ENCODE peak calls at places on chromosome 13, in nine cellular contexts. One of them, this sample, is unnamed.
A peak's percentile ranks its signal among the peaks of the same experiment; 100 is the strongest.

GRCh38 chr13:44051923-44052322 is 172.2 kb downstream of the LACC1 start:
- DNase-seq in HCT116: no peak
- DNase-seq in stimulated activated CD8-positive, alpha-beta memory T cell treated with anti-CD3 and anti-CD28 coated beads, Interleukin-7, amount 100 ng/mL, for 48 hours: no peak
- DNase-seq in BE2C: no peak
- DNase-seq in hypothalamus: no peak
- DNase-seq in D721Med: no peak
- DNase-seq in kidney glomerular epithelial cell: no peak
- DNase-seq in lung: no peak
- DNase-seq in head of caudate nucleus: no peak
- DNase-seq in this sample: peak; percentile 7

GRCh38 chr13:26446751-26447150 is 110.7 kb upstream of the WASF3 start:
- DNase-seq in D721Med: no peak
- DNase-seq in head of caudate nucleus: no peak
- DNase-seq in HCT116: no peak
- DNase-seq in lung: no peak
- DNase-seq in stimulated activated CD8-positive, alpha-beta memory T cell treated with anti-CD3 and anti-CD28 coated beads, Interleukin-7, amount 100 ng/mL, for 48 hours: no peak
- DNase-seq in kidney glomerular epithelial cell: no peak
- DNase-seq in BE2C: no peak
- DNase-seq in hypothalamus: no peak
- DNase-seq in this sample: no peak

GRCh38 chr13:45361596-45362206 is 20.7 kb upstream of the TPT1 start:
- DNase-seq in stimulated activated CD8-positive, alpha-beta memory T cell treated with anti-CD3 and anti-CD28 coated beads, Interleukin-7, amount 100 ng/mL, for 48 hours: no peak
- DNase-seq in hypothalamus: no peak
- DNase-seq in kidney glomerular epithelial cell: peak; percentile 34
- DNase-seq in head of caudate nucleus: no peak
- DNase-seq in lung: no peak
- DNase-seq in BE2C: no peak
- DNase-seq in D721Med: no peak
- DNase-seq in HCT116: peak; percentile 85
- DNase-seq in this sample: no peak

GRCh38 chr13:84032116-84032515 is 149.8 kb upstream of the SLITRK1 start:
- DNase-seq in D721Med: no peak
- DNase-seq in lung: no peak
- DNase-seq in BE2C: no peak
- DNase-seq in stimulated activated CD8-positive, alpha-beta memory T cell treated with anti-CD3 and anti-CD28 coated beads, Interleukin-7, amount 100 ng/mL, for 48 hours: no peak
- DNase-seq in kidney glomerular epithelial cell: no peak
- DNase-seq in head of caudate nucleus: no peak
- DNase-seq in hypothalamus: no peak
- DNase-seq in HCT116: no peak
- DNase-seq in this sample: no peak

GRCh38 chr13:113820813-113821651 is 42.8 kb downstream of the GAS6 start:
- DNase-seq in BE2C: peak; percentile 92
- DNase-seq in stimulated activated CD8-positive, alpha-beta memory T cell treated with anti-CD3 and anti-CD28 coated beads, Interleukin-7, amount 100 ng/mL, for 48 hours: no peak
- DNase-seq in head of caudate nucleus: peak; percentile 92
- DNase-seq in HCT116: no peak
- DNase-seq in hypothalamus: peak; percentile 39
- DNase-seq in D721Med: no peak
- DNase-seq in lung: peak; percentile 46
- DNase-seq in kidney glomerular epithelial cell: peak; percentile 92
- DNase-seq in this sample: no peak

GRCh38 chr13:52695856-52696255 is 43.2 kb downstream of the SUGT1 start:
- DNase-seq in kidney glomerular epithelial cell: no peak
- DNase-seq in head of caudate nucleus: no peak
- DNase-seq in hypothalamus: no peak
- DNase-seq in D721Med: no peak
- DNase-seq in BE2C: no peak
- DNase-seq in stimulated activated CD8-positive, alpha-beta memory T cell treated with anti-CD3 and anti-CD28 coated beads, Interleukin-7, amount 100 ng/mL, for 48 hours: peak; percentile 2
- DNase-seq in HCT116: no peak
- DNase-seq in lung: no peak
- DNase-seq in this sample: no peak

GRCh38 chr13:88196106-88196505 is 524.9 kb downstream of the SLITRK5 start:
- DNase-seq in head of caudate nucleus: no peak
- DNase-seq in lung: no peak
- DNase-seq in stimulated activated CD8-positive, alpha-beta memory T cell treated with anti-CD3 and anti-CD28 coated beads, Interleukin-7, amount 100 ng/mL, for 48 hours: no peak
- DNase-seq in D721Med: no peak
- DNase-seq in hypothalamus: no peak
- DNase-seq in HCT116: no peak
- DNase-seq in kidney glomerular epithelial cell: no peak
- DNase-seq in BE2C: peak; percentile 37
- DNase-seq in this sample: peak; percentile 55

GRCh38 chr13:94416454-94417080 is 62.9 kb downstream of the DCT start:
- DNase-seq in lung: no peak
- DNase-seq in kidney glomerular epithelial cell: no peak
- DNase-seq in D721Med: no peak
- DNase-seq in BE2C: peak; percentile 46
- DNase-seq in stimulated activated CD8-positive, alpha-beta memory T cell treated with anti-CD3 and anti-CD28 coated beads, Interleukin-7, amount 100 ng/mL, for 48 hours: no peak
- DNase-seq in head of caudate nucleus: no peak
- DNase-seq in hypothalamus: no peak
- DNase-seq in HCT116: peak; percentile 51
- DNase-seq in this sample: peak; percentile 60

GRCh38 chr13:40352807-40353562 is 313.5 kb downstream of the FOXO1 start:
- DNase-seq in lung: no peak
- DNase-seq in HCT116: no peak
- DNase-seq in stimulated activated CD8-positive, alpha-beta memory T cell treated with anti-CD3 and anti-CD28 coated beads, Interleukin-7, amount 100 ng/mL, for 48 hours: no peak
- DNase-seq in kidney glomerular epithelial cell: no peak
- DNase-seq in head of caudate nucleus: no peak
- DNase-seq in hypothalamus: no peak
- DNase-seq in D721Med: no peak
- DNase-seq in BE2C: no peak
- DNase-seq in this sample: no peak

GRCh38 chr13:111225184-111225583 is 95.3 kb upstream of the TEX29 start:
- DNase-seq in D721Med: no peak
- DNase-seq in kidney glomerular epithelial cell: no peak
- DNase-seq in head of caudate nucleus: no peak
- DNase-seq in hypothalamus: no peak
- DNase-seq in stimulated activated CD8-positive, alpha-beta memory T cell treated with anti-CD3 and anti-CD28 coated beads, Interleukin-7, amount 100 ng/mL, for 48 hours: no peak
- DNase-seq in lung: no peak
- DNase-seq in HCT116: no peak
- DNase-seq in BE2C: no peak
- DNase-seq in this sample: no peak

GRCh38 chr13:31431722-31432137 is 232.0 kb downstream of the B3GLCT start:
- DNase-seq in kidney glomerular epithelial cell: no peak
- DNase-seq in hypothalamus: no peak
- DNase-seq in D721Med: no peak
- DNase-seq in BE2C: peak; percentile 63
- DNase-seq in head of caudate nucleus: peak; percentile 37
- DNase-seq in stimulated activated CD8-positive, alpha-beta memory T cell treated with anti-CD3 and anti-CD28 coated beads, Interleukin-7, amount 100 ng/mL, for 48 hours: peak; percentile 13
- DNase-seq in HCT116: peak; percentile 22
- DNase-seq in lung: no peak
- DNase-seq in this sample: peak; percentile 70

GRCh38 chr13:47216176-47216822 is 319.4 kb upstream of the HTR2A start:
- DNase-seq in stimulated activated CD8-positive, alpha-beta memory T cell treated with anti-CD3 and anti-CD28 coated beads, Interleukin-7, amount 100 ng/mL, for 48 hours: no peak
- DNase-seq in head of caudate nucleus: no peak
- DNase-seq in kidney glomerular epithelial cell: peak; percentile 19
- DNase-seq in D721Med: no peak
- DNase-seq in BE2C: no peak
- DNase-seq in lung: no peak
- DNase-seq in hypothalamus: no peak
- DNase-seq in HCT116: no peak
- DNase-seq in this sample: no peak

GRCh38 chr13:75836441-75836840 is 200.3 kb downstream of the LMO7 start:
- DNase-seq in stimulated activated CD8-positive, alpha-beta memory T cell treated with anti-CD3 and anti-CD28 coated beads, Interleukin-7, amount 100 ng/mL, for 48 hours: no peak
- DNase-seq in head of caudate nucleus: no peak
- DNase-seq in HCT116: no peak
- DNase-seq in hypothalamus: no peak
- DNase-seq in lung: peak; percentile 73
- DNase-seq in D721Med: no peak
- DNase-seq in BE2C: no peak
- DNase-seq in kidney glomerular epithelial cell: no peak
- DNase-seq in this sample: no peak

GRCh38 chr13:49802410-49802809 is 9.9 kb upstream of the KPNA3 start:
- DNase-seq in BE2C: no peak
- DNase-seq in stimulated activated CD8-positive, alpha-beta memory T cell treated with anti-CD3 and anti-CD28 coated beads, Interleukin-7, amount 100 ng/mL, for 48 hours: no peak
- DNase-seq in D721Med: no peak
- DNase-seq in hypothalamus: no peak
- DNase-seq in head of caudate nucleus: no peak
- DNase-seq in kidney glomerular epithelial cell: no peak
- DNase-seq in HCT116: no peak
- DNase-seq in lung: no peak
- DNase-seq in this sample: no peak

GRCh38 chr13:101425156-101425471 is 8.8 kb upstream of the NALCN start:
- DNase-seq in stimulated activated CD8-positive, alpha-beta memory T cell treated with anti-CD3 and anti-CD28 coated beads, Interleukin-7, amount 100 ng/mL, for 48 hours: no peak
- DNase-seq in HCT116: no peak
- DNase-seq in hypothalamus: no peak
- DNase-seq in BE2C: no peak
- DNase-seq in kidney glomerular epithelial cell: no peak
- DNase-seq in lung: no peak
- DNase-seq in head of caudate nucleus: no peak
- DNase-seq in D721Med: no peak
- DNase-seq in this sample: no peak

GRCh38 chr13:58397596-58398387 is 766.2 kb downstream of the PCDH17 start:
- DNase-seq in kidney glomerular epithelial cell: no peak
- DNase-seq in hypothalamus: no peak
- DNase-seq in head of caudate nucleus: no peak
- DNase-seq in D721Med: no peak
- DNase-seq in stimulated activated CD8-positive, alpha-beta memory T cell treated with anti-CD3 and anti-CD28 coated beads, Interleukin-7, amount 100 ng/mL, for 48 hours: no peak
- DNase-seq in BE2C: no peak
- DNase-seq in HCT116: no peak
- DNase-seq in lung: no peak
- DNase-seq in this sample: no peak

GRCh38 chr13:30835442-30835841 is 70.6 kb upstream of the MEDAG start:
- DNase-seq in lung: no peak
- DNase-seq in stimulated activated CD8-positive, alpha-beta memory T cell treated with anti-CD3 and anti-CD28 coated beads, Interleukin-7, amount 100 ng/mL, for 48 hours: no peak
- DNase-seq in D721Med: no peak
- DNase-seq in hypothalamus: no peak
- DNase-seq in BE2C: no peak
- DNase-seq in kidney glomerular epithelial cell: no peak
- DNase-seq in HCT116: no peak
- DNase-seq in head of caudate nucleus: no peak
- DNase-seq in this sample: no peak

GRCh38 chr13:39818953-39819352 is 163.5 kb downstream of the COG6 start:
- DNase-seq in head of caudate nucleus: no peak
- DNase-seq in BE2C: no peak
- DNase-seq in D721Med: no peak
- DNase-seq in hypothalamus: no peak
- DNase-seq in lung: no peak
- DNase-seq in HCT116: no peak
- DNase-seq in kidney glomerular epithelial cell: no peak
- DNase-seq in stimulated activated CD8-positive, alpha-beta memory T cell treated with anti-CD3 and anti-CD28 coated beads, Interleukin-7, amount 100 ng/mL, for 48 hours: no peak
- DNase-seq in this sample: no peak

GRCh38 chr13:98370806-98371553 is 193.9 kb upstream of the RNF113B start:
- DNase-seq in lung: no peak
- DNase-seq in kidney glomerular epithelial cell: no peak
- DNase-seq in D721Med: no peak
- DNase-seq in BE2C: no peak
- DNase-seq in hypothalamus: no peak
- DNase-seq in HCT116: no peak
- DNase-seq in head of caudate nucleus: no peak
- DNase-seq in stimulated activated CD8-positive, alpha-beta memory T cell treated with anti-CD3 and anti-CD28 coated beads, Interleukin-7, amount 100 ng/mL, for 48 hours: no peak
- DNase-seq in this sample: no peak

This sample was measured in NAMALWA.